ENCODE peak calls at places on chromosomes 6 and 20, in four cellular contexts. T is H4, C is WTC11, E is SHP77 treated with DMSO at 0.1 percent for 48 hours. M is an unnamed sample.

GRCh38 chr20:54134445-54135220 is 39.2 kb downstream of the CYP24A1 start:
- DNase-seq in T (no peak), C (no peak), E (no peak), M (no peak)

GRCh38 chr6:159692303-159693127 is 526 bp downstream of the SOD2 start:
- DNase-seq in T (peak), C (peak), E (no peak), M (peak)

GRCh38 chr20:38414769-38415450 is 20.2 kb downstream of the SNHG17 start:
- DNase-seq in T (no peak), C (peak), E (no peak), M (no peak)

GRCh38 chr6:41581381-41581991 is 35.3 kb downstream of the FOXP4 start:
- DNase-seq in T (peak), C (no peak), E (peak), M (peak)

GRCh38 chr20:61976275-61976649 is 89.4 kb downstream of the TAF4 start:
- DNase-seq in T (no peak), C (no peak), E (no peak), M (no peak)

GRCh38 chr6:107689881-107690545 is 134.1 kb downstream of the SCML4 start:
- DNase-seq in T (no peak), C (no peak), E (no peak), M (no peak)

GRCh38 chr6:133701633-133702331 is 187.1 kb upstream of the TCF21 start:
- DNase-seq in T (no peak), C (no peak), E (no peak), M (no peak)

GRCh38 chr6:46325561-46326525 is 155.1 kb upstream of the ENPP5 start:
- DNase-seq in T (no peak), C (no peak), E (no peak), M (peak)

GRCh38 chr6:21885532-21886089 is 292.1 kb downstream of the SOX4 start:
- DNase-seq in T (no peak), C (no peak), E (no peak), M (peak)

M was measured in ELF-1.